ENCODE peak calls at places on chromosomes 11 and 22, in six cellular contexts. F, J, O, Y, I and N are unnamed samples.

GRCh38 chr11:45289369-45289768 is 3.2 kb upstream of the SYT13 start:
- DNase-seq in J (peak), F (peak), O (no peak), Y (peak), I (no peak), N (peak)

GRCh38 chr11:133815636-133816035 is 29.7 kb downstream of the SPATA19 start:
- DNase-seq in J (no peak), O (no peak), F (no peak), I (no peak), Y (no peak), N (no peak)

GRCh38 chr11:35083181-35084061 is 55.5 kb upstream of the CD44 start:
- DNase-seq in J (peak), I (no peak), O (peak), F (peak), Y (peak), N (peak)

GRCh38 chr11:7546324-7546791 is 32.6 kb downstream of the PPFIBP2 start:
- DNase-seq in Y (no peak), F (no peak), O (no peak), I (no peak), J (no peak), N (peak)

GRCh38 chr11:102177974-102178631 is 67.9 kb downstream of the YAP1 start:
- DNase-seq in Y (peak), O (no peak), F (peak), J (peak), I (no peak), N (peak)

GRCh38 chr22:17867160-17867785 is 93.0 kb upstream of the BID start:
- DNase-seq in I (no peak), O (no peak), J (no peak), F (no peak), Y (no peak), N (no peak)

GRCh38 chr11:65498042-65498726 is 661 bp upstream of the MALAT1 start:
- DNase-seq in J (peak), I (no peak), O (peak), Y (no peak), F (peak), N (peak)

GRCh38 chr11:130763087-130763980 is 152.9 kb downstream of the SNX19 start:
- DNase-seq in O (no peak), J (peak), F (no peak), I (no peak), Y (no peak), N (peak)

GRCh38 chr11:69468236-69468635 is 13.2 kb upstream of the LINC01488 start:
- DNase-seq in Y (no peak), O (no peak), F (no peak), I (no peak), J (no peak), N (no peak)

GRCh38 chr22:50260801-50261614 is 475 bp downstream of the MAPK12 start:
- DNase-seq in I (no peak), Y (no peak), J (peak), F (peak), O (peak), N (peak)

GRCh38 chr22:24146791-24147353 is 34.4 kb upstream of the SUSD2 start:
- DNase-seq in O (peak), I (no peak), Y (no peak), J (peak), F (peak), N (peak)

GRCh38 chr11:64037027-64037633 is 1.4 kb downstream of the FLRT1 start:
- DNase-seq in F (no peak), O (peak), Y (no peak), I (no peak), J (no peak), N (no peak)
- H3K27ac ChIP-seq in F (no peak), O (no peak), Y (no peak), I (no peak), J (no peak), N (no peak)

GRCh38 chr22:45770506-45770905 is 98.9 kb downstream of the ATXN10 start:
- DNase-seq in I (no peak), F (no peak), Y (no peak), J (no peak), O (no peak), N (no peak)
- H3K4me2 ChIP-seq in I (no peak), F (no peak), Y (no peak), J (no peak), O (no peak), N (no peak)

DNA sequence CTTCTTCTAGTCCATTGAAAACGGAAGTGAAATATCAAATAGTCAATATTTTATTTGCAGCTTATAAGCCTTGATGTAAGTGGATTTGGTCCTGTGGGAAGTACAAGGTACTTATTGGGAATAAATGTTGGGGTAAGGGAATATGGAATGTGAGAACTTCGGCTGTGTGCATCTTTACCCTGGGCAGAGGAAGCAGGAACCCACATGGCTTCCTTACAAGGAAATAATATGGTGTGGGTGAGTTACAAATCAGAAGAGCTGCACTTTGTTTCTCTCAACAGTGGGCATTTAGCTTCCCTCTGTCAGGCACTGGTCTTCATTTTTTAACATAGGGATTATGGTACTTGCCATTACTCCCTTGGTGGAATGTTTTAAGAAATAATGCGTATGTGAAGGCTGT is 77.9 kb downstream of the SCN3B start:
- DNase-seq in F (no peak), J (no peak), I (no peak), O (no peak), Y (no peak), N (no peak)
- H3K27ac ChIP-seq in F (no peak), J (no peak), I (no peak), O (no peak), Y (no peak), N (no peak)

GRCh38 chr11:14388352-14388751 is 29.4 kb upstream of the RRAS2 start:
- DNase-seq in O (no peak), Y (no peak), I (no peak), F (no peak), J (no peak), N (peak)
- H3K4me2 ChIP-seq in O (no peak), Y (no peak), I (no peak), F (no peak), J (no peak), N (no peak)

DNA sequence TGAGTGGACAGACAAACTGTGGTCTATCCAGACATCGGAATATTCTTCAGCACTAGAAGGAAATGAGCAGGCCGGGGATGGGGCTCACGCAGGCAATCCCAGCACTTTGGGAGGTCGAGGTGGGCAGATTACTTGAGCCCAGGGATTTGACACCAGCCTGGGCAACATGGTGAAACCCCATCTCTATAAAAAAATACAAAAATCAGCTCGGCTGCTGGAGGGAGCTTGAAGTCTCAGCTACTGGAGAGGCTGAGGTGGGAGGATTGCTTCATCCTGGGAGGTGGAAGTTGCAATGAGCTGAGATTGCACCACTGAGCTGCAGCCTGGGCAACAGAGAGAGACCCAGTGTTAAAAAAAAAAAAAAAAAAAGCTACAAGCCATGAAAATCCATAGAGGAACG is 8.0 kb upstream of the CTSD start:
- DNase-seq in J (peak), Y (no peak), I (no peak), O (no peak), F (no peak), N (peak)
- H3K27ac ChIP-seq in J (peak), Y (peak), I (no peak), O (no peak), F (no peak), N (peak)